ENCODE peak calls at places on chromosomes 5 and 9, in five cellular contexts. K is heart left ventricle, Z is mesothelial cell of epicardium, V is body of pancreas, I is chondrocyte. D is an unnamed sample.

GRCh38 chr5:15774632-15775031 is 274.7 kb downstream of the FBXL7 start:
- DNase-seq in K (no peak), Z (no peak), V (no peak), I (no peak), D (no peak)

GRCh38 chr9:92467511-92467910 is 14.8 kb downstream of the ASPN start:
- DNase-seq in K (no peak), Z (no peak), V (no peak), I (no peak), D (no peak)

GRCh38 chr9:13557724-13558123 is 278.2 kb upstream of the MPDZ start:
- DNase-seq in K (no peak), Z (no peak), V (no peak), I (no peak), D (no peak)

GRCh38 chr9:121498150-121498486 is 1.5 kb downstream of the GGTA1 start:
- DNase-seq in K (peak), Z (no peak), V (peak), I (no peak), D (peak)

GRCh38 chr5:97726106-97726505 is 543.1 kb upstream of the RIOK2 start:
- DNase-seq in K (no peak), Z (no peak), V (no peak), I (no peak), D (no peak)

GRCh38 chr9:32350682-32351081 is 33.8 kb upstream of the ACO1 start:
- DNase-seq in K (no peak), Z (no peak), V (no peak), I (no peak), D (peak)

GRCh38 chr9:93886911-93887310 is 68.2 kb downstream of the BARX1 start:
- DNase-seq in K (no peak), Z (no peak), V (no peak), I (no peak), D (no peak)

GRCh38 chr5:77329664-77330430 is 119.4 kb downstream of the PDE8B start:
- DNase-seq in K (no peak), Z (no peak), V (no peak), I (no peak), D (no peak)

GRCh38 chr5:149162401-149163084 is 21.2 kb downstream of the ABLIM3 start:
- DNase-seq in K (no peak), Z (no peak), V (no peak), I (no peak), D (no peak)

GRCh38 chr5:124343451-124343867 is 403.0 kb downstream of the ZNF608 start:
- DNase-seq in K (no peak), Z (no peak), V (no peak), I (no peak), D (no peak)

GRCh38 chr9:76394896-76395244 is 644 bp upstream of the RFK start:
- DNase-seq in K (peak), Z (no peak), V (peak), I (no peak), D (peak)

GRCh38 chr5:42807722-42808447 is 3.8 kb downstream of the SELENOP start:
- DNase-seq in K (peak), Z (no peak), V (peak), I (no peak), D (no peak)

GRCh38 chr9:112119225-112120045 is 55.7 kb downstream of the SUSD1 start:
- DNase-seq in K (no peak), Z (no peak), V (peak), I (no peak), D (no peak)

GRCh38 chr9:136482046-136482792 is 621 bp downstream of the SEC16A start:
- DNase-seq in K (no peak), Z (peak), V (peak), I (peak), D (peak)

GRCh38 chr5:66820630-66821207 is 224.5 kb downstream of the MAST4 start:
- DNase-seq in K (no peak), Z (no peak), V (no peak), I (no peak), D (no peak)

GRCh38 chr9:18795947-18796705 is 236.9 kb downstream of the SAXO1 start:
- DNase-seq in K (no peak), Z (no peak), V (no peak), I (no peak), D (no peak)

GRCh38 chr5:133830281-133830680 is 138.1 kb downstream of the C5orf15 start:
- DNase-seq in K (no peak), Z (no peak), V (no peak), I (no peak), D (no peak)

GRCh38 chr5:55603947-55604346 is 69.2 kb upstream of the PLPP1 start:
- DNase-seq in K (no peak), Z (no peak), V (no peak), I (no peak), D (peak)

GRCh38 chr5:83919071-83920041 is 198.7 kb upstream of the HAPLN1 start:
- DNase-seq in K (no peak), Z (no peak), V (no peak), I (no peak), D (no peak)

GRCh38 chr5:119340597-119341218 is 15.1 kb upstream of the TNFAIP8 start:
- DNase-seq in K (no peak), Z (no peak), V (no peak), I (no peak), D (peak)

GRCh38 chr9:109022909-109023308 is 9.6 kb upstream of the CTNNAL1 start:
- DNase-seq in K (no peak), Z (no peak), V (no peak), I (no peak), D (no peak)

GRCh38 chr5:136063778-136064465 is 35.1 kb downstream of the TGFBI start:
- DNase-seq in K (no peak), Z (no peak), V (no peak), I (no peak), D (no peak)

GRCh38 chr5:135434591-135435466 is 12.3 kb downstream of the DCANP1 start:
- DNase-seq in K (no peak), Z (no peak), V (no peak), I (no peak), D (no peak)

GRCh38 chr9:134752476-134752875 is 110.9 kb downstream of the COL5A1 start:
- DNase-seq in K (no peak), Z (no peak), V (no peak), I (no peak), D (no peak)

GRCh38 chr9:129113645-129114304 is 2.6 kb downstream of the PTPA start:
- DNase-seq in K (no peak), Z (no peak), V (no peak), I (no peak), D (no peak)

GRCh38 chr5:126780165-126780827 is 3.4 kb downstream of the LMNB1 start:
- DNase-seq in K (no peak), Z (no peak), V (peak), I (no peak), D (peak)

GRCh38 chr5:132408965-132409364 is 39.5 kb downstream of the SLC22A5 start:
- DNase-seq in K (no peak), Z (no peak), V (no peak), I (no peak), D (no peak)

GRCh38 chr5:132000677-132001453 is 10.6 kb downstream of the ACSL6 start:
- DNase-seq in K (peak), Z (no peak), V (no peak), I (peak), D (no peak)

GRCh38 chr5:176543428-176544182 is 5.5 kb upstream of the CDHR2 start:
- DNase-seq in K (peak), Z (no peak), V (peak), I (no peak), D (peak)

GRCh38 chr5:10355071-10355889 is 1.8 kb downstream of the MARCHF6 start:
- DNase-seq in K (no peak), Z (no peak), V (no peak), I (no peak), D (peak)

GRCh38 chr5:61806491-61807020 is 474.5 kb downstream of the ZSWIM6 start:
- DNase-seq in K (no peak), Z (no peak), V (no peak), I (no peak), D (no peak)

GRCh38 chr5:122591828-122592227 is 183.1 kb upstream of the SNX2 start:
- DNase-seq in K (no peak), Z (no peak), V (no peak), I (no peak), D (no peak)

GRCh38 chr5:111641533-111642230 is 115.3 kb downstream of the NREP start:
- DNase-seq in K (no peak), Z (no peak), V (no peak), I (no peak), D (no peak)

GRCh38 chr9:98127226-98127625 is 8.2 kb upstream of the TRIM14 start:
- DNase-seq in K (no peak), Z (no peak), V (no peak), I (peak), D (no peak)

GRCh38 chr9:73558471-73558870 is 406.8 kb downstream of the ANXA1 start:
- DNase-seq in K (no peak), Z (no peak), V (no peak), I (no peak), D (no peak)

GRCh38 chr5:154778534-154778933 is 23.4 kb downstream of the LARP1 start:
- DNase-seq in K (peak), Z (no peak), V (no peak), I (no peak), D (no peak)

GRCh38 chr5:133824661-133825254 is 143.7 kb downstream of the C5orf15 start:
- DNase-seq in K (no peak), Z (no peak), V (no peak), I (no peak), D (no peak)

GRCh38 chr5:36214434-36214833 is 27.3 kb downstream of the NADK2 start:
- DNase-seq in K (no peak), Z (no peak), V (no peak), I (no peak), D (peak)
- TF ChIP-seq CTCF in K (no peak), Z (no peak), V (no peak), I (peak), D (peak)

GRCh38 chr5:73299017-73299630 is 126.1 kb downstream of the TMEM174 start:
- DNase-seq in K (no peak), Z (no peak), V (no peak), I (no peak), D (no peak)
- TF ChIP-seq CTCF in K (peak), Z (peak), V (no peak), I (peak), D (no peak)

GRCh38 chr5:92313385-92313784 is 930.3 kb upstream of the ARRDC3 start:
- DNase-seq in K (no peak), Z (no peak), V (no peak), I (no peak), D (no peak)
- TF ChIP-seq CTCF in K (no peak), Z (no peak), V (no peak), I (peak), D (no peak)

DNA sequence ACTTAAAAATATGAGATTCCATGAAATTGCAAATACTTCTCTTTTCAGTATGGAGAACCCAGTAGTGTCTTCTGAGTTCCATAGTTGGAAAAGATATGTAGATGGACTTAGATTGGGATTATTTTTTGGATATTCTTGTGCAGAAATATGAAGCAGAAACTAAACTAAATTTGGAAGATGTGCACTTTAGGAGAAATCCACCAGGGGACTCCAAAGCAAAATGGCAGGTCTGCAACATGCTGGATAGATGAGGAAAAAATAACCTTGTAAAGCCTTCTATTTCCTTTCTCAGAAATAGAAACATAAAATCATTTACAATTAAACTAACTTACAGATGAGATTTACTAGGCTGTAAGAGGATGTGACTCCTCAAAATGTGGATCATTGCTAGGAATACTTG is 49.2 kb upstream of the MINAR2 start:
- DNase-seq in K (no peak), Z (no peak), V (no peak), I (no peak), D (no peak)
- TF ChIP-seq CTCF in K (no peak), Z (peak), V (no peak), I (no peak), D (no peak)

D was measured in OCI-LY7.